ENCODE peak calls at places on chromosomes 3 and 15, in eight cellular contexts. Q is fibroblast of lung; L is NT2/D1; D is A549; I is heart right ventricle; T is Peyer's patch; F is body of pancreas; Y is CD8-positive, alpha-beta memory T cell. V is an unnamed sample.

GRCh38 chr3:78165876-78166275 is 1126.0 kb downstream of the ROBO2 start:
- DNase-seq in I (no peak), Q (peak; percentile 31), L (no peak), T (no peak), F (no peak), Y (no peak), D (no peak), V (no peak)

GRCh38 chr15:52857937-52858336 is 67.8 kb upstream of the ONECUT1 start:
- DNase-seq in T (no peak), I (no peak), Y (no peak), F (no peak), L (no peak), D (no peak), Q (no peak), V (no peak)

GRCh38 chr15:53658827-53659226 is 100.6 kb downstream of the WDR72 start:
- DNase-seq in Y (no peak), Q (peak; percentile 6), D (no peak), T (no peak), L (no peak), I (no peak), F (no peak), V (no peak)

GRCh38 chr15:60370105-60370803 is 27.5 kb downstream of the ANXA2 start:
- DNase-seq in T (no peak), I (peak; percentile 47), L (no peak), Y (no peak), F (no peak), D (no peak), Q (no peak), V (no peak)

GRCh38 chr3:18951333-18951732 is 197.0 kb upstream of the KCNH8 start:
- DNase-seq in Q (no peak), Y (no peak), T (no peak), I (no peak), D (no peak), F (no peak), L (no peak), V (no peak)

GRCh38 chr3:25429960-25430941 is 2.2 kb downstream of the RARB start:
- DNase-seq in I (no peak), Q (no peak), Y (no peak), D (no peak), F (no peak), T (no peak), L (no peak), V (peak; percentile 21)

GRCh38 chr3:154981201-154981600 is 98.9 kb upstream of the MME start:
- DNase-seq in Q (no peak), D (no peak), I (no peak), Y (no peak), F (no peak), T (no peak), L (no peak), V (no peak)

GRCh38 chr3:126850370-126851085 is 132.4 kb upstream of the PLXNA1 start:
- DNase-seq in T (no peak), Q (peak; percentile 57), I (peak; percentile 18), L (peak; percentile 93), Y (no peak), D (no peak), F (peak; percentile 20), V (peak; percentile 12)

GRCh38 chr15:69194854-69195253 is 34.4 kb downstream of the GLCE start:
- DNase-seq in Y (no peak), Q (no peak), T (no peak), F (peak; percentile 14), D (no peak), L (no peak), I (no peak), V (peak; percentile 69)

GRCh38 chr15:50740955-50741354 is 24.6 kb downstream of the SPPL2A start:
- DNase-seq in D (no peak), T (no peak), Y (no peak), L (no peak), Q (no peak), F (no peak), I (no peak), V (no peak)

GRCh38 chr3:72487946-72488735 is 360.1 kb downstream of the SHQ1 start:
- DNase-seq in D (no peak), I (no peak), T (no peak), Q (peak; percentile 39), F (no peak), Y (no peak), L (no peak), V (peak; percentile 96)

GRCh38 chr3:23611737-23612295 is 193.9 kb upstream of the UBE2E1 start:
- DNase-seq in L (no peak), F (peak; percentile 42), T (no peak), I (peak; percentile 76), D (no peak), Y (no peak), Q (peak; percentile 70), V (no peak)

GRCh38 chr3:197042539-197042938 is 12.9 kb upstream of the MELTF start:
- DNase-seq in L (no peak), T (no peak), Q (no peak), D (no peak), I (no peak), F (no peak), Y (no peak), V (no peak)

GRCh38 chr3:181487236-181487978 is 224.3 kb upstream of the SOX2 start:
- DNase-seq in D (no peak), L (no peak), I (no peak), T (no peak), Q (no peak), F (no peak), Y (no peak), V (no peak)

GRCh38 chr3:325495-325894 is 128.9 kb downstream of the CHL1 start:
- DNase-seq in L (no peak), F (no peak), D (no peak), Q (no peak), I (no peak), Y (no peak), T (no peak), V (no peak)

GRCh38 chr3:54079314-54079713 is 43.0 kb upstream of the CACNA2D3 start:
- DNase-seq in L (no peak), D (no peak), Q (no peak), T (no peak), F (no peak), I (no peak), Y (no peak), V (no peak)

GRCh38 chr3:46921041-46921440 is 43.5 kb downstream of the PTH1R start:
- DNase-seq in I (no peak), Q (no peak), L (no peak), T (no peak), F (no peak), D (no peak), Y (no peak), V (no peak)

GRCh38 chr3:48395714-48396113 is 23.7 kb downstream of the FBXW12 start:
- DNase-seq in L (no peak), T (no peak), D (no peak), Y (no peak), Q (no peak), F (no peak), I (no peak), V (no peak)

GRCh38 chr3:127408684-127409420 is 121.0 kb upstream of the PRR20G start:
- DNase-seq in Y (no peak), Q (no peak), T (no peak), F (no peak), L (no peak), D (no peak), I (peak; percentile 1), V (no peak)

GRCh38 chr3:120113128-120114116 is 19.2 kb upstream of the GSK3B start:
- DNase-seq in Y (no peak), Q (peak; percentile 64), T (no peak), F (peak; percentile 51), L (no peak), D (no peak), I (no peak), V (no peak)

GRCh38 chr3:43649365-43649968 is 27.7 kb upstream of the ANO10 start:
- DNase-seq in Q (no peak), L (no peak), F (no peak), I (no peak), T (no peak), D (no peak), Y (no peak), V (no peak)

DNA sequence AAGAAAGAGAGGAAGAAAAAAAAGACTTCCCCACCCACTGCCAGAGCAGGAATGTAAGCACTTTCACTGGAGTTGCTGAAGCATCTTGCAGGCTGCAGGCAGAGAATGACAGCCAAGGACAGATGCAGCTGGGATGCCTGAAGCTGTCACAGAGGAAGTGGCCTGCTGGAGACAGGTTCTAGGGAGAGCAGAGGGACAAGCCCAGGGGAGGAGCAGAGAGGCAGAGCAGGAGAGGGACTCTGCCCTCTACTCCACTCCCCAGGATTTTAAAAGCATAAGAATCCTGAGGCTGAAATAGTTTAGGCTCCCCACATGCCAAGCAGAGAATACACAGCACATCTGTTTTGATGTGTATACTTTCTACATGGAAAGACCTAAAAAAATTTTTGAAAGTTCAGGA is 326.2 kb downstream of the TUSC7 start:
- DNase-seq in D (no peak), L (no peak), Q (no peak), F (peak; percentile 32), T (no peak), I (no peak), Y (no peak), V (peak; percentile 28)
- H3K4me3 ChIP-seq in D (no peak overlapping the region), L (no peak overlapping the region), Q (no peak overlapping the region), F (no peak overlapping the region), T (no peak overlapping the region), I (no peak overlapping the region), Y (no peak overlapping the region), V (no peak overlapping the region)

GRCh38 chr3:193782280-193782654 is 189.3 kb downstream of the OPA1 start:
- DNase-seq in T (no peak), L (no peak), Q (no peak), I (no peak), D (peak; percentile 18), F (peak; percentile 28), Y (no peak), V (no peak)
- H3K4me1 ChIP-seq in T (no peaks in the 10 kb centered on the region), L (peaks cover 18% of the 10 kb centered on the region), Q (no peaks in the 10 kb centered on the region), I (peaks cover 8% of the 10 kb centered on the region), D (peaks cover 44% of the 10 kb centered on the region), F (peaks cover 22% of the 10 kb centered on the region), Y (no peaks in the 10 kb centered on the region), V (peaks cover 5% of the 10 kb centered on the region)

DNA sequence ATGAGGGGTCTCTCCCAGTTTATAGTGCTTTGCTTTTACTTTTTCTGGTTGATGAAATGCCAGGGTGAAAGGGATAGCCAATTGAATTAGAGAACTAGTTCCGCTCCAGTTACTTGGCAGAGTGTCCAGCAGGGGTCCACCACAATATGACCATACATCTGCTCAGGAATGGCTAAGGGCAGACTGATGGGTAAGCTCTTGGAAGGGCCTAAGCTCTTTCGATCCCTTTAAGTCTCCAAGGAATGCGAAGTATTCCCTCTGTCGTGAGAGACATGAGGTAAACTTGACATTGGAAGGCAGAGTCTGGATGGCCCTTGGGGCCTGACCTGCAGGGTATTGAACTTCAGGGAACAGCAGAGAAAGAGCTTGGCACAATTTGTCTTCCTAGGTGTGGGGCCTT is 805.8 kb downstream of the PLOD2 start:
- DNase-seq in I (no peak), L (peak; percentile 25), T (no peak), D (no peak), F (no peak), Y (no peak), Q (no peak), V (no peak)
- H3K9me3 ChIP-seq in I (no peaks in the 10 kb centered on the region), L (peaks cover 46% of the 10 kb centered on the region), T (no peaks in the 10 kb centered on the region), D (peaks cover 3% of the 10 kb centered on the region), F (peaks cover 6% of the 10 kb centered on the region), Y (no peaks in the 10 kb centered on the region), Q (no peaks in the 10 kb centered on the region), V (no peaks in the 10 kb centered on the region)

DNA sequence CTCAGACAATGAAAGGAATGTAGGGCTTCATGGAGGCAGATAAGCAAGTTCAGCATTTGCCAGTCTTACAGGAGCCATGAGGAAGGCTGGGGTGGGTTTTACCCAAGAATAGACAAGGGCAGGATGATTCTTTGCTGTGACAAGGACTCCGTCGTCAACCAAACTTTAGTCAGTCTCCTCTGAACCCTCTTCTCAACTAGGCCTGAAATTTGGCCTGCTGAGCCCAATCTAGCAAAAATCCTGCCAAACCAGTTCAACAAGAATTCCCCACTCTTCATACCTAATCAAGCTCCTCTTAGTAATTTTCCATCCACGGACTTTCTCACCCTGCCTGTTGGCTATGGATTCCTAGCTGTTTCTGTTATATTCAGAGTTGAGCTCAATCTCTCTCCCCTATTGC is 280.5 kb downstream of the TBL1XR1 start:
- DNase-seq in Y (no peak), T (no peak), I (no peak), F (peak; percentile 65), D (no peak), L (no peak), Q (no peak), V (no peak)
- H3K4me3 ChIP-seq in Y (no peak overlapping the region), T (no peak overlapping the region), I (no peak overlapping the region), F (no peak overlapping the region), D (no peak overlapping the region), L (no peak overlapping the region), Q (no peak overlapping the region), V (no peak overlapping the region)